ENCODE peak calls at places on chromosome 5, in eight cellular contexts. V is psoas muscle, I is fibroblast of lung, E is neural progenitor cell, F is endothelial cell of umbilical vein, N is adipocyte, D is lung, U is prostate gland. X is an unnamed sample. For H3K4me1 and H3K27me3, the result is how much of the 10 kb centered on the place peaks cover.

GRCh38 chr5:134070979-134071849 is 43.3 kb upstream of the TCF7 start:
- DNase-seq in V (no peak), N (peak), D (no peak), E (peak), I (no peak), F (no peak), U (no peak), X (no peak)

GRCh38 chr5:92147263-92147662 is 764.1 kb upstream of the ARRDC3 start:
- DNase-seq in D (no peak), U (no peak), I (no peak), N (no peak), V (no peak), E (peak), F (no peak), X (no peak)

GRCh38 chr5:96257904-96258303 is 175.1 kb downstream of the PCSK1 start:
- DNase-seq in E (no peak), D (no peak), N (peak), F (no peak), I (peak), V (no peak), U (no peak), X (no peak)

GRCh38 chr5:37837101-37838032 is 2.5 kb downstream of the GDNF start:
- DNase-seq in D (peak), E (peak), V (peak), U (peak), N (peak), I (peak), F (peak), X (peak)

GRCh38 chr5:164191240-164191639 is 685.8 kb downstream of the MAT2B start:
- DNase-seq in U (peak), V (no peak), E (no peak), N (peak), I (peak), D (no peak), F (peak), X (no peak)

GRCh38 chr5:139864716-139865483 is 69.3 kb downstream of the PSD2 start:
- DNase-seq in D (no peak), I (no peak), F (no peak), E (no peak), U (no peak), N (no peak), V (peak), X (no peak)

GRCh38 chr5:6872441-6873160 is 159.4 kb downstream of the TENT4A start:
- DNase-seq in N (no peak), V (no peak), U (no peak), E (no peak), D (no peak), F (no peak), I (no peak), X (no peak)

GRCh38 chr5:179550511-179551342 is at the start of gene RUFY1:
- DNase-seq in F (peak), I (peak), E (peak), N (peak), D (peak), U (peak), V (peak), X (peak)

GRCh38 chr5:74647096-74647495 is 6.6 kb upstream of the ENC1 start:
- DNase-seq in U (no peak), D (no peak), N (no peak), I (no peak), V (no peak), E (no peak), F (peak), X (no peak)

GRCh38 chr5:77718934-77719610 is 57.1 kb downstream of the TBCA start:
- DNase-seq in V (no peak), D (no peak), E (no peak), F (no peak), N (no peak), U (no peak), I (no peak), X (no peak)

GRCh38 chr5:20223451-20223850 is 235.5 kb upstream of the CDH18 start:
- DNase-seq in F (no peak), N (no peak), E (no peak), D (no peak), I (no peak), U (no peak), V (no peak), X (no peak)

GRCh38 chr5:4015709-4016108 is 420.1 kb downstream of the IRX1 start:
- DNase-seq in N (no peak), E (no peak), F (no peak), V (no peak), U (no peak), I (no peak), D (no peak), X (no peak)
- H3K4me1 ChIP-seq in N (under half), E (under half), F (under half), V (under half), U (under half), I (under half), D (under half), X (under half)

GRCh38 chr5:142798099-142798768 is 28.1 kb downstream of the ARHGAP26 start:
- DNase-seq in E (no peak), D (peak), N (no peak), I (no peak), F (no peak), U (no peak), V (no peak), X (no peak)

GRCh38 chr5:142795246-142795645 is 25.1 kb downstream of the ARHGAP26 start:
- DNase-seq in V (no peak), U (no peak), D (no peak), I (no peak), F (no peak), N (no peak), E (no peak), X (no peak)

GRCh38 chr5:142794527-142794926 is 24.4 kb downstream of the ARHGAP26 start:
- DNase-seq in F (no peak), V (no peak), U (no peak), D (no peak), N (no peak), E (no peak), I (no peak), X (no peak)

GRCh38 chr5:142797420-142797819 is 27.2 kb downstream of the ARHGAP26 start:
- DNase-seq in F (no peak), I (no peak), E (no peak), U (no peak), N (no peak), D (no peak), V (no peak), X (no peak)

DNA sequence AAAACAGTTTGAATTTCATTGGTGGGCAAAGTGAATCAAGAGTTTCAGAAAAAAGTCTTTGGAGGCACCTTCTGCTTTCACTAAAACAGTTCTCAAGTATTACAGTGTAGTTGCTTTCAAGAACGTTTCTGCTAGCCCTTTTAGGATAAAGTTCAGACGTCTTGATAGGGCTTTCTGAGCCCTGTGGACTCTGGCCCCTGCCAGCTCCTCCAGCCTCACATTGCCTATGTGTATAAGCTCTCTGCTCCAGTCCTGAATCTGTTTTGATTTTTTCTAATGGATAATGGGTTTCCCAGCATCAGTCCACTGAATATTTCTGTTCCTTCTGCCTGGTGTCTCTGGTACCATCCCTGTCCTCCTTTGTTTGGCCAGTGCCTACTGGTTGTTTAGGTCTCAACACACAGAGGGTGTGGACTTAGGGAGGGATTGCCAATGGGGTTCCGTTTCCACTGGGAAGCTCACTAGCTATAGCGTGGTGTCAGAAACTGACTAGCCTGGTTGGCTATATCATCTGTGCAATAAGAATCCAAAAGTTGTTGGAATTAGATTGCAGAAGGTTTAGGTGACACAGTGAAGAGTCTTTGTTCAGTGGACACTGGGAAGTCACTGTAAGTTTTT is 26.4 kb downstream of the ARHGAP26 start:
- DNase-seq in F (no peak), D (no peak), V (no peak), U (no peak), E (no peak), N (no peak), I (no peak), X (no peak)
- H3K4me3 ChIP-seq in F (no peak), D (no peak), V (no peak), U (no peak), E (no peak), N (no peak), I (no peak), X (no peak)

DNA sequence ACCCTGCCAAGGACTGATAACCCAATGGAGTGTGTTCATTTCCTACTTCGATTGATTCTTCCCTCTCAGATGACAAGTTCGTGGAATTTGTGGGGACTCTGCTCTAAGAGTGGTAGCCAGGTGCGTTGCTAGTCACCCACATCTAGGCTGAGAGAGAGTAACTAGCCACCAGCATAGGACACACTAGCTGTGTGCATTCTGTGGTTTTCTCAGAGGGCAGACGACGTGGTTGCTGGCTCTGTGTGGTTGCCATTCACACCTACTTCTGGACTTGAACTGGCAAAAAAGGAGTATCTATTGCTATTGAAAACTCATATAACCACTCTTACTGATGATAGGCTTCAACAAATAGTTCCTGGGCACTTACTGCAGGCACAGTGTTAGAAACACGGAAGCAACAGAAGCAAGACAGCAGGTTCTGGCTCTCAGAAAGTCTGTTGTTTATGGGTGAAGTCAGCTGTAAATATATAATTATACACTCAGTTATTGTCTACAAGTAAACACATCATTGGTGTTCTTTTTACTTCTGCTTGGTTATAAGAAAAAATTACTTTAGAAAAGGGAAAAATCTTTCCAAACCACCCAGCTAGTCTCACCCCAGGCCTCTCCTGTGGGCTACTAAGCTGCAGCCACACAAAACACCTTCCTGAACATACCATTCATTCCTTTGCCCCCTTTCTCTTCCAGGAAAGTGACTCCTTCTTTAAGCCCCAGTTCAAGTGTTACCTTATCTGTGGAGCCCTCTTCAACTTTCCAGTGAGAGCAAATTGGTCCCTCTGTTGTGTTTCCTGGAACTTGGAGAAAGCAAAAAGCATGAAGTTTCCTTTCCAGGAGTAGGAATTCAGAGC is 151.1 kb upstream of the HAPLN1 start:
- DNase-seq in N (no peak), I (no peak), U (no peak), V (no peak), D (no peak), F (no peak), E (no peak), X (no peak)
- H3K27me3 ChIP-seq in N (under half), I (under half), U (under half), V (under half), D (under half), F (under half), E (under half), X (under half)

GRCh38 chr5:1298067-1298551 is 3.2 kb upstream of the TERT start:
- DNase-seq in N (no peak), U (no peak), I (no peak), D (no peak), F (no peak), V (peak), E (no peak), X (no peak)
- H3K4me1 ChIP-seq in N (under half), U (under half), I (under half), D (under half), F (under half), V (under half), E (under half), X (under half)

DNA sequence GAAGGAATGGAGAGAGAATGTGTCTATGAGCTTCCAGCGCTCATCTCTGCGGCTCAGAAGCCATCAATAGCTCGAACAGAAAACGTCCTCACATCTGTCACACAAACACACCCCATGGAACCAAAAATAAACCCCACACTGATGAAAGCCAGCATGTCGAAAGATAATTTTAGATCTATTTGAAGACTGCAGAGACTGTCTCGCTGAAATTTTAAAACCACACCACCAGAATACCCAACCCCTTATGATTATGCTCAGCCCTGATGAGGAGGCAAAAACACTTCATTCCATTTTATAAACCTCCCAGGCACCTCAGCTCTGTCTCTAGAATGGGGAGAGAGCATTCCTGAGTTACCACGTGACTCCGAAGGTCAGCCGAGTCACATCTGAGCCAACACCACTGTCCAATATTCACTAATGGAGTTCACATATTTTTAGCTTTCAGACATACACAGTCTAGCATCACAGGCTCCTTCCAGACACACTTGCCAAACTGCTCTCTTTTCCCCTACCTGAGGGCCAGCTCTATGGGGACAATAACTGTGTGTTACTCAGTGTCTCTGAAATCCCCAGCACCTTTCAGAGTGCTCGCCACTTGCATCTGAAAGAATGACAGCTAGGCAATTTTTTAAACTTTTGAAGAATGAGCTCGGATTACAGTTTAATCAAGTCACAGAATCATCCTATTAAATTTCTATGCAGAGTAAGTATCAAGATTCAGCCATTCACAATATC is 63.2 kb downstream of the SERINC5 start:
- DNase-seq in U (no peak), N (peak), I (no peak), E (peak), D (no peak), F (no peak), V (no peak), X (no peak)
- H3K4me3 ChIP-seq in U (no peak), N (peak), I (no peak), E (peak), D (no peak), F (no peak), V (peak), X (no peak)

GRCh38 chr5:132827943-132828673 is 2.3 kb downstream of the SHROOM1 start:
- DNase-seq in U (no peak), V (no peak), F (no peak), N (no peak), D (no peak), E (no peak), I (no peak), X (no peak)

GRCh38 chr5:132831095-132831860 is 831 bp upstream of the SHROOM1 start:
- DNase-seq in V (no peak), F (no peak), D (no peak), I (no peak), N (no peak), U (no peak), E (no peak), X (no peak)

GRCh38 chr5:132829742-132830435 is 558 bp downstream of the SHROOM1 start:
- DNase-seq in N (peak), V (peak), D (peak), I (peak), E (peak), U (peak), F (peak), X (peak)

GRCh38 chr5:132830436-132831094 is at the start of gene SHROOM1:
- DNase-seq in E (peak), N (peak), I (peak), U (peak), F (peak), D (peak), V (peak), X (no peak)

DNA sequence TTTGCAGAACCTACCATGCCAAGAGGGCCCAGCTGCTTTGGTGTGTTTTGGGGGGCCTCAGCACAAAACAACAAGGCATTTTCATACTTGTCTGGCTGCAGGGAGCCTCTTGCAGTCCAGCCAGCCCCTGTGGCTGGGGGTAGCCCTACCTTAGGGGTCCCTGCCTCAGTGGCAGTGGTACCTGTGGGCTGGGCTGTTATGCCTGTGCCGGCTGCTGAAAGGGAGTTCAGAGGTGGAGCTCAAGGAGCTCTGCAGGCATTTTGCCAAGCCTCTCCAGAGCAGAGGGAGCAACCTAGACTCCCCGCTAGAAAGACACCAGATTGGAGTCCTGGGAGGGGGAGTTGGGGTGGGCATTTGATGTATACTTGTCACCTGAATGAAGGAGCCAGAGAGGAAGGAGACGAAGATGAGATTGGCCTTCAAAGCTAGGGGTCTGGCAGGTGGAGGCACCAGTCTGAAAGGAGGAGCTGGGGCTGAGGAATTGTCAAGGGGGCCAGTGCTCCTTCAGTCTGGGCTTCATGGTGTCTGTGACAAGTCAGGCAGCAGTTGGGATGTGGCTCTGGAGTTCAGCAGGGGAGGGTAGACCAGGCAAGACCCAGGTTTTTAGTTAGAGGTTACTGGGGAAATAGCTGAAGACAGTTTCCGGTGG is 1.5 kb downstream of the SHROOM1 start:
- DNase-seq in N (no peak), F (peak), V (no peak), E (no peak), I (no peak), U (no peak), D (no peak), X (no peak)
- H3K27me3 ChIP-seq in N (under half), F (under half), V (under half), E (half or more), I (under half), U (under half), D (under half), X (under half)

X was measured in A673.